ENCODE peak calls at places on chromosomes 16 and 17, in ten cellular contexts. G is HL-60, R is sigmoid colon, H is transverse colon, I is Panc1, T is spleen, C is K562, U is GM12891, X is endothelial cell of umbilical vein, A is GM23338. N is an unnamed sample.

GRCh38 chr16:58488531-58488930 is 11.4 kb upstream of the NDRG4 start:
- DNase-seq in A (no peak), G (no peak), X (no peak), C (peak; percentile 58), R (no peak), I (no peak), T (peak; percentile 53), U (no peak), H (no peak), N (no peak)

GRCh38 chr17:77724876-77725615 is 233.5 kb upstream of the TNRC6C start:
- DNase-seq in T (no peak), U (no peak), I (no peak), X (no peak), G (no peak), A (no peak), R (no peak), H (peak; percentile 61), C (no peak), N (peak; percentile 53)

GRCh38 chr16:89122322-89122831 is 28.7 kb downstream of the ACSF3 start:
- DNase-seq in T (peak; percentile 88), I (no peak), A (peak; percentile 22), G (no peak), H (peak; percentile 86), R (no peak), U (peak; percentile 60), C (no peak), X (no peak), N (peak; percentile 73)

GRCh38 chr17:32527146-32527545 is 40.4 kb downstream of the CDK5R1 start:
- DNase-seq in A (no peak), X (no peak), I (no peak), R (peak; percentile 22), H (no peak), G (no peak), T (no peak), C (no peak), U (no peak), N (no peak)

GRCh38 chr17:32659419-32659842 is 172.6 kb downstream of the CDK5R1 start:
- DNase-seq in R (peak; percentile 71), H (peak; percentile 73), G (peak; percentile 48), C (peak; percentile 71), X (peak; percentile 84), U (peak; percentile 61), T (peak; percentile 73), A (peak; percentile 76), I (peak; percentile 79), N (peak; percentile 77)

GRCh38 chr17:82443465-82444283 is 6.9 kb downstream of the CYBC1 start:
- DNase-seq in G (no peak), X (no peak), H (no peak), A (no peak), I (no peak), R (no peak), U (no peak), T (peak; percentile 81), C (no peak), N (no peak)

GRCh38 chr17:29760279-29760721 is 137.6 kb upstream of the CORO6 start:
- DNase-seq in A (peak; percentile 23), G (peak; percentile 27), X (peak; percentile 57), T (no peak), C (no peak), I (no peak), U (no peak), R (no peak), H (peak; percentile 29), N (no peak)

GRCh38 chr17:8799001-8799850 is at the start of gene MFSD6L:
- DNase-seq in R (no peak), T (peak; percentile 82), C (no peak), A (peak; percentile 91), I (no peak), U (no peak), X (no peak), G (no peak), H (peak; percentile 81), N (peak; percentile 87)

DNA sequence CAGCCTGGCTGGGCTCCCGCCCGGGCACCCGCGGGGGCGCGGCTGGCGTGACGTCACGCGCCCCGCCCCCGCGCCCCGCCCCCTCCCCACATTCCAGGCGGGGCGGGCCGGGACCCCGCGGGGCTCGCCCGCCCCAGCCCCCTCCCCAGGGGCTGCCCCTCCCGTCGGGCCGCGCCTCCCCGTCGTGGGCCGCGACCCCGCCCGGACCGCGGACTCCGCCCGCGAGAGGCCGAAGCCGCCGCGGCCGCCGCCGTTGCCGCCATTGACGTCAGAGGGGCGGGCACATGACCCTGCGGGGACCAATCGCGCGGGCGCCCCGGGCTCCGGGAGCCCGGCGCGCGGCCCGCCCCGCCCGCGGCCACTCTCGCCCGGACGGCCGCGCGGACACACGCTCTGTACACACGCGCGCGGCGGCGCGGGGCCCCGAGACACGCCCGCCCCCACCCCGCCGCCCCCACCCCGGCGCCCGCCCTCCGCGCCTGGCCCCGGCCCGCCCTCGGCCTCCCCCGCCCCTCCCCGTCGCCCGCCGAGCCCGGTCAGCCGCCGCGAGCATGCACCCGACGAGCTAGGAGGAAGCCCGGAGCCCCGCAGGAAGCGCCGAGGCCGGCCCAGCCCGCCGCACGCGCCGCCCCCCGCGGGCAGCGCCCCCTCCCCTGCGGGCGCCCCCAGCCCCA is at the start of gene CMIP:
- DNase-seq in T (peak; percentile 97), A (peak; percentile 86), U (peak; percentile 93), I (no peak), H (peak; percentile 89), G (peak; percentile 52), X (peak; percentile 60), R (peak; percentile 93), C (peak; percentile 98), N (peak; percentile 89)
- TF ChIP-seq POLR2AphosphoS5 in T (peak; percentile 14), A (no peak), U (no peak), I (no peak), H (no peak), G (no peak), X (no peak), R (no peak), C (no peak), N (peak; percentile 46)

GRCh38 chr17:3828852-3829232 is 17.2 kb downstream of the NCBP3 start:
- DNase-seq in R (no peak), G (no peak), T (no peak), I (no peak), H (no peak), C (no peak), A (no peak), X (no peak), U (no peak), N (no peak)

GRCh38 chr17:3827124-3827773 is 18.8 kb downstream of the NCBP3 start:
- DNase-seq in X (peak; percentile 79), A (peak; percentile 90), R (no peak), T (no peak), H (peak; percentile 64), I (peak; percentile 43), G (peak; percentile 50), U (no peak), C (peak; percentile 39), N (peak; percentile 65)

GRCh38 chr17:3826191-3826590 is 19.9 kb downstream of the NCBP3 start:
- DNase-seq in T (no peak), I (no peak), U (no peak), A (no peak), R (no peak), G (no peak), X (no peak), H (no peak), C (no peak), N (no peak)

DNA sequence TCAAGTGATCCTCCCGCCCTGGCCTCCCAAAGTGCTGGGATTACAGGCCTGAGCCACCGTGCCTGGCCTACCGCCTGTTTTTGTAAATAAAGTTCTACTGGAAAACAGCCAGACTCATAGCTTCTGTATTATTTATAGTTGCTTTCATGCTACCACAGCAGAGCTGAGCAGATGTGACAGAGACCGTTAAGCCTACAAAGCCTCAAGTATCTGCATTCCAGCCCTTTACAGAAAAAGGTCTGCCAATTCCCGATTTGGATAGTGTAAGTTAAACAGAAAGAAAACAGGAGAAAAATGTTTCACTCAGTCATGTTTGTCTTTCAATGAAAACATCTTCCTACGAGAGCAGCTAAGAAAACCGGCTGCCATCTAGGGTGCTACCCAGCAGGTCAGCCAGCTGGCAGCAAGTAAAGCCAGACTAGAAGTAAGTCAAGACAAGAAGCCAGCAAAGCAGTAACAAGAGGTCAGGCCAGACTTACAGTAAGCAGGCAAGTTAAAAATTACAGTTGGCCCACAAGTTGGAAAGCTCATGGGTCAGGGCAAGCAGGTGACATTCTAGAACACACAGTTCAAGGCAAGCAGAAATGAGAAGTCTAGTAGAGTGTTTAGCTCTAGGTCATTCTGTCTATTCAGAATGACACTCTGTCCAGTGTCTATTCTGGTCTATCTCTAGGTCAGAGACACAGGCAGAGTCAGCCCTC is 17.7 kb downstream of the NCBP3 start:
- DNase-seq in I (no peak), H (no peak), U (no peak), X (no peak), G (no peak), C (no peak), A (no peak), T (no peak), R (peak; percentile 80), N (peak; percentile 45)
- TF ChIP-seq POLR2AphosphoS5 in I (no peak), H (no peak), U (no peak), X (no peak), G (no peak), C (no peak), A (no peak), T (no peak), R (no peak), N (peak; percentile 25)

DNA sequence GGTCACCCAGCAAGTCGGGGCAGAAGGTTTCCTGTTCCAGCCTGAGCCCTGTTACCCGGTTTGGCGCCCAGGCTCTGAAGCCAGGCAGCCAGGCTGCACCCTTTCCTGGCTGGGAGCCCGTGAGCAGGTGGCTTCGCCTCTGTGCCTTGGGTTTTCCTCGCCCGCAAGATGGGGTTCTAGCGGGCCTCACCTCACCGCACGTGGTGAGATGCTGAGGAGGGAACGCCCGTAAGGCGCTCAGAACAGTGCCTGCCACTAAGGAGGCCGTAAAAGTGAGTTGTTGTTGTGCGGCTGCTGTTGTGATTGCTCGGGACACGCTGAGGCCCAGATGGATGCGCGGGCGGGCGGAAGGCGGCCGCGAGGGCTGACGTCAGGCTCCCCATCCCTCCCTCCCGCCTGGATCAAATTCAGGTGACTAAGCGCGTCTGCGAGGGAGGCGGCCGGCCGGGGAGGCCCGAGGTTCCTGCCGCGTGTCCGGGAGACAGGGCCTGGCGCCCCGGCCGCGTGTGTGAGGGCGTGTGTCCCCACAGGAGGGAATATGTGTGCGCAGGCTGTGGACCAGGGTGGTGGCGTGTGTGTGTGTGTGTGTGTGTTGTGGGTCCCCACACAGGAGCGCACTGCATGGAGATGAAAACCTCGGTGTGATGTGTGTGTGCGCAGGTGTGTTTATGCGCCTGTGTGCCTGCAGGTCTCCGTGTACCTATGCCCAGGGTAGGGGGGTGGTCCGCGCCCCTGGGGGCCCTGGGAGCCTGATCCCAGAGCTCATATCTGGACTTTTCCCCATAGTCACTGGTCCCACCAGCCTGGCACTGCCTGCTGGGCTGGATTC is 4.3 kb downstream of the CAMKK1 start:
- DNase-seq in H (peak; percentile 85), T (no peak), G (no peak), I (no peak), A (peak; percentile 87), C (peak; percentile 83), X (peak; percentile 80), U (no peak), R (peak; percentile 97), N (peak; percentile 81)
- TF ChIP-seq POLR2AphosphoS5 in H (peak; percentile 67), T (no peak), G (no peak), I (no peak), A (peak; percentile 34), C (peak; percentile 27), X (peak; percentile 21), U (no peak), R (peak; percentile 79), N (peak; percentile 58)

DNA sequence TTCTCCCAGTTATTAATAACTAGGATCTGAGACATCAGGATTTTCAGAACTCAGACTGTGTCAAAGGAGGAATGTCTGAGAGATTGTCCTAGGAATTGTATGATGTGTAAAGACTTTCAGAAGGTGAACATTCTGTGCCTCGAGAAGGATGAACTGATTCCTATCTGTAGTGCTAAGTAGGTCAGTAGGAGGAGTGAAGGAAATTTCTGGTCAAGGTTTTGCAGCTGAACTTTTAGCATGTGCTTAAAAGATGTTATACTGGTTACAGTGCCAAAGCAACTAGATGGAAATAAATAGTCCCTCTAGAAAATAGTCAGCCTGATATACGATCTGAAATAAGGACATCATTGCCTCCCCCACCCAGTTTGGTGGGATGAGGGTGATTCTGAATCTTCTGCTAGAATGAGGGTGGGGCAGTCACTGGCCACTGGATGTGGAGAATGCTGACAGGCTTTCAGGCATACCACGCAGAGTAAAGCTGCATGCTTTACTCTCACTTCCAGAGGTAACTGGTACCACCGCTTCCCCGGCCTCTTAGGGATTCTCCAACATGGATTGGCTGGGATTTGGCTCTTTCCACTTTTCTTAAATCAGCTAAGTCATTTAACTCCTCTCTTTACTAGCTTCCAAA is 57.2 kb upstream of the VPS4A start:
- DNase-seq in T (no peak), A (no peak), X (no peak), U (no peak), G (no peak), H (no peak), I (no peak), C (no peak), R (no peak), N (no peak)
- TF ChIP-seq POLR2AphosphoS5 in T (no peak), A (no peak), X (no peak), U (no peak), G (no peak), H (no peak), I (no peak), C (no peak), R (no peak), N (no peak)

N was measured in stomach.